ENCODE peak calls at places on chromosomes 12 and 14, in ten cellular contexts. R is esophagus muscularis mucosa, V is stomach, L is kidney epithelial cell, J is brain microvascular endothelial cell, P is fibroblast of pulmonary artery, M is uterus, F is SK-N-SH, S is lower lobe of right lung, Y is LNCaP clone FGC. Q is an unnamed sample.

GRCh38 chr14:33647385-33647786 is 303.5 kb downstream of the EGLN3 start:
- DNase-seq in V (no peak), Y (no peak), M (no peak), L (peak), F (no peak), R (no peak), P (peak), J (peak), S (no peak), Q (peak)

GRCh38 chr12:22172501-22172900 is 126.5 kb downstream of the CMAS start:
- DNase-seq in P (no peak), S (no peak), F (no peak), M (no peak), Y (no peak), J (no peak), R (no peak), V (no peak), L (no peak), Q (no peak)

GRCh38 chr12:127640181-127640886 is 626.6 kb upstream of the TMEM132C start:
- DNase-seq in F (no peak), Y (no peak), V (no peak), J (no peak), S (no peak), R (no peak), P (peak), L (no peak), M (no peak), Q (peak)

GRCh38 chr12:15819644-15820437 is 30.7 kb upstream of the EPS8 start:
- DNase-seq in M (no peak), Y (peak), J (no peak), F (no peak), P (no peak), L (no peak), R (no peak), V (no peak), S (no peak), Q (no peak)

GRCh38 chr12:116455540-116456306 is 103.5 kb upstream of the MAP1LC3B2 start:
- DNase-seq in M (peak), S (no peak), R (peak), P (peak), J (peak), L (peak), F (peak), Y (no peak), V (peak), Q (peak)

GRCh38 chr14:103740991-103741689 is 25.5 kb downstream of the ZFYVE21 start:
- DNase-seq in Y (no peak), R (no peak), L (no peak), S (no peak), J (peak), P (peak), V (no peak), F (no peak), M (no peak), Q (no peak)

GRCh38 chr12:117072736-117073475 is 26.3 kb downstream of the TESC start:
- DNase-seq in J (no peak), R (no peak), Y (no peak), S (no peak), P (no peak), V (no peak), L (no peak), M (no peak), F (no peak), Q (no peak)

GRCh38 chr12:76310110-76310509 is 38.1 kb downstream of the BBS10 start:
- DNase-seq in L (peak), V (no peak), F (no peak), Y (no peak), P (peak), J (peak), M (no peak), S (no peak), R (no peak), Q (no peak)

GRCh38 chr12:47758834-47759690 is at the start of gene RAPGEF3:
- DNase-seq in F (peak), V (peak), M (peak), S (peak), J (peak), R (peak), Y (no peak), L (no peak), P (peak), Q (no peak)

GRCh38 chr12:47388712-47389111 is 309.0 kb upstream of the AMIGO2 start:
- DNase-seq in S (no peak), P (no peak), J (no peak), M (no peak), R (no peak), L (no peak), V (no peak), F (no peak), Y (no peak), Q (no peak)

GRCh38 chr12:113138826-113139225 is 3.3 kb upstream of the RASAL1 start:
- DNase-seq in P (no peak), L (no peak), M (no peak), J (no peak), R (no peak), F (no peak), V (no peak), S (peak), Y (no peak), Q (no peak)

GRCh38 chr12:65868133-65868705 is 43.9 kb downstream of the HMGA2 start:
- DNase-seq in Y (no peak), M (no peak), F (no peak), L (no peak), R (no peak), S (no peak), J (peak), V (no peak), P (peak), Q (no peak)

GRCh38 chr14:87076146-87076545 is 916.8 kb downstream of the GALC start:
- DNase-seq in R (no peak), Y (no peak), M (no peak), P (no peak), F (no peak), J (no peak), L (no peak), V (no peak), S (no peak), Q (no peak)

GRCh38 chr14:100529561-100530031 is 57.6 kb downstream of the BEGAIN start:
- DNase-seq in V (peak), F (no peak), J (no peak), S (peak), R (peak), L (no peak), M (no peak), P (no peak), Y (no peak), Q (no peak)

GRCh38 chr12:79655036-79655435 is 35.7 kb downstream of the PAWR start:
- DNase-seq in Y (no peak), L (no peak), S (no peak), R (no peak), F (no peak), P (no peak), J (no peak), V (no peak), M (no peak), Q (no peak)

GRCh38 chr12:122909442-122910288 is 13.7 kb upstream of the VPS37B start:
- DNase-seq in J (no peak), S (no peak), V (no peak), L (no peak), M (no peak), R (no peak), Y (no peak), F (peak), P (no peak), Q (no peak)

GRCh38 chr12:7190268-7191055 is 976 bp downstream of the PEX5 start:
- DNase-seq in V (no peak), J (no peak), M (peak), F (no peak), P (peak), S (peak), L (no peak), Y (no peak), R (peak), Q (no peak)

GRCh38 chr14:23895480-23895879 is 58.1 kb upstream of the DHRS4 start:
- DNase-seq in L (no peak), V (no peak), Y (no peak), M (no peak), S (no peak), P (peak), F (peak), R (peak), J (no peak), Q (no peak)

GRCh38 chr12:121610239-121611149 is 15.8 kb upstream of the ORAI1 start:
- DNase-seq in M (peak), Y (peak), J (no peak), S (no peak), R (no peak), L (no peak), P (peak), F (no peak), V (no peak), Q (no peak)

GRCh38 chr14:24952851-24953666 is 96.9 kb downstream of the STXBP6 start:
- DNase-seq in P (no peak), M (no peak), S (no peak), J (no peak), Y (no peak), F (peak), V (no peak), R (no peak), L (no peak), Q (no peak)

GRCh38 chr12:32603858-32604257 is 75.2 kb upstream of the DNM1L start:
- DNase-seq in V (no peak), P (peak), Y (no peak), F (no peak), S (no peak), M (no peak), R (no peak), L (no peak), J (peak), Q (no peak)

GRCh38 chr14:68775614-68776126 is 17.2 kb downstream of the ZFP36L1 start:
- DNase-seq in F (no peak), M (peak), P (no peak), J (no peak), Y (no peak), L (no peak), V (peak), S (no peak), R (no peak), Q (no peak)

GRCh38 chr12:125878483-125878882 is 813.2 kb downstream of the AACS start:
- DNase-seq in Y (no peak), J (no peak), L (no peak), P (no peak), V (no peak), R (peak), S (no peak), F (no peak), M (no peak), Q (no peak)

GRCh38 chr12:49301759-49302158 is 6.8 kb downstream of the PRPH start:
- DNase-seq in P (no peak), F (no peak), J (no peak), L (no peak), V (no peak), S (no peak), M (no peak), Y (no peak), R (no peak), Q (no peak)

GRCh38 chr12:121580959-121581680 is at the start of gene KDM2B:
- DNase-seq in Y (no peak), F (peak), J (peak), R (no peak), L (no peak), P (peak), M (peak), V (peak), S (no peak), Q (no peak)

GRCh38 chr12:7068240-7068993 is 7.9 kb downstream of the C1S start:
- DNase-seq in Y (no peak), R (no peak), P (peak), F (no peak), J (peak), S (no peak), M (no peak), V (no peak), L (no peak), Q (no peak)

GRCh38 chr12:105860556-105861207 is 278.1 kb downstream of the NUAK1 start:
- DNase-seq in P (no peak), S (no peak), R (no peak), M (no peak), J (no peak), F (no peak), L (no peak), V (no peak), Y (peak), Q (no peak)

GRCh38 chr14:77022219-77022852 is 6.2 kb downstream of the IRF2BPL start:
- DNase-seq in P (no peak), L (no peak), R (no peak), Y (no peak), S (no peak), V (no peak), M (no peak), F (no peak), J (no peak), Q (no peak)

GRCh38 chr12:104886418-104887401 is 71.4 kb downstream of the SLC41A2 start:
- DNase-seq in M (no peak), Y (no peak), R (no peak), S (no peak), F (no peak), V (no peak), P (peak), J (peak), L (no peak), Q (no peak)

GRCh38 chr14:65906948-65907347 is 494.4 kb downstream of the FUT8 start:
- DNase-seq in L (no peak), P (no peak), M (no peak), V (no peak), F (no peak), Y (no peak), R (no peak), S (no peak), J (no peak), Q (no peak)

GRCh38 chr12:79885956-79886490 is 48.9 kb downstream of the PPP1R12A start:
- DNase-seq in V (no peak), M (no peak), R (no peak), P (peak), S (no peak), F (no peak), Y (no peak), L (no peak), J (no peak), Q (no peak)

GRCh38 chr14:72439707-72440106 is 454.2 kb downstream of the DPF3 start:
- DNase-seq in V (no peak), S (no peak), F (no peak), J (no peak), L (no peak), Y (no peak), M (no peak), P (no peak), R (no peak), Q (no peak)

GRCh38 chr12:19430988-19431387 is 8.3 kb upstream of the AEBP2 start:
- DNase-seq in S (no peak), R (no peak), V (no peak), M (no peak), L (no peak), Y (no peak), F (no peak), P (peak), J (peak), Q (no peak)

GRCh38 chr12:65856521-65856920 is 32.2 kb downstream of the HMGA2 start:
- DNase-seq in F (no peak), V (no peak), L (no peak), S (no peak), R (no peak), P (no peak), Y (no peak), J (no peak), M (no peak), Q (no peak)

GRCh38 chr14:100747021-100747586 is 20.4 kb downstream of the DLK1 start:
- DNase-seq in R (no peak), L (peak), V (no peak), S (peak), M (peak), P (peak), J (peak), F (no peak), Y (no peak), Q (peak)

GRCh38 chr12:81759215-81759991 is at the start of gene PPFIA2:
- DNase-seq in S (no peak), V (no peak), M (peak), Y (peak), L (no peak), P (peak), J (peak), F (peak), R (no peak), Q (no peak)

GRCh38 chr14:68986926-68987652 is 8.0 kb upstream of the ACTN1 start:
- DNase-seq in P (no peak), L (no peak), S (no peak), M (no peak), Y (no peak), F (no peak), V (no peak), J (no peak), R (no peak), Q (no peak)

GRCh38 chr12:132702640-132703039 is 8.0 kb upstream of the PGAM5 start:
- DNase-seq in F (no peak), M (no peak), S (no peak), V (no peak), J (no peak), P (no peak), Y (no peak), R (no peak), L (no peak), Q (no peak)
- TF ChIP-seq CTCF in F (no peak), M (no peak), S (no peak), V (no peak), J (no peak), P (no peak), Y (no peak), R (no peak), L (peak), Q (no peak)

DNA sequence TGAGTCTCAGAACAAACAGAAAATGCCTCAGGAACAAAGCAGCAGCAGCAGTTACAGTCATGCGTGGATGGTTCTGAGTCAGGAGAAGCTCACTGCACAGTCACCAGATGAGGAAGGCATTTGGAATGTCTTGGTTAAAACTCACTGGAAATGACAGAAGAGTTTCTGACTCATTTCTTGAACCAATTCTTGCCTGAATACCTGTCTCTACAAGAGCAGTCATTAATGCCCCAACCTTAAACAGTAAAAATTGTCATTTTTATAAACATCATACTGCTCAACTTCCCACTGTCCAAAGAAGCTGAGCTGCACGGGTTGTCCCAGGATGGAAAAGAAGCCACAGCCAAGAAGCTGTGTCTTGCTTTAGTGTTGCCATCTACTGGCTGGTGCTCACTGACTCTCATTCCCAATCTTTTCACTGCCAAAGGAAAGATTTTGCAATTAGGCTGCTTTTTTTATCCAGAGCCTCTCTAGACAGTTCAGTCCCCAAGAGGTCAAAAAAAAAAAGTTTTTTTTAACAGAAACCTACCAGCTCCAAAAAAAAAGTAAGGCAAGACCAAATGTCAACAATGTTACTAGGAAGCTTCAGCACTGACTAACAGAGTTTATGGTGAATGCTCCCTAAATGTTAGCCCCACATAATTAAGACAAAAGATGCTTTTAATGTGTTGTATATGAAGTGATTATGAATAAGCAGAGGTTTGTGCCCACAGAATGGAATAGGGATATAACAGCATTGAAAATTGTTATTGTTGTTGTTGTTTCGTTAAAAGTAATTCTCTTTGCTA is 40.4 kb downstream of the KICS2 start:
- DNase-seq in Y (peak), R (no peak), M (peak), J (peak), S (no peak), P (peak), L (peak), V (peak), F (peak), Q (peak)
- H3K4me3 ChIP-seq in Y (no peak), R (peak), M (no peak), J (no peak), S (no peak), P (peak), L (no peak), V (no peak), F (no peak), Q (peak)

DNA sequence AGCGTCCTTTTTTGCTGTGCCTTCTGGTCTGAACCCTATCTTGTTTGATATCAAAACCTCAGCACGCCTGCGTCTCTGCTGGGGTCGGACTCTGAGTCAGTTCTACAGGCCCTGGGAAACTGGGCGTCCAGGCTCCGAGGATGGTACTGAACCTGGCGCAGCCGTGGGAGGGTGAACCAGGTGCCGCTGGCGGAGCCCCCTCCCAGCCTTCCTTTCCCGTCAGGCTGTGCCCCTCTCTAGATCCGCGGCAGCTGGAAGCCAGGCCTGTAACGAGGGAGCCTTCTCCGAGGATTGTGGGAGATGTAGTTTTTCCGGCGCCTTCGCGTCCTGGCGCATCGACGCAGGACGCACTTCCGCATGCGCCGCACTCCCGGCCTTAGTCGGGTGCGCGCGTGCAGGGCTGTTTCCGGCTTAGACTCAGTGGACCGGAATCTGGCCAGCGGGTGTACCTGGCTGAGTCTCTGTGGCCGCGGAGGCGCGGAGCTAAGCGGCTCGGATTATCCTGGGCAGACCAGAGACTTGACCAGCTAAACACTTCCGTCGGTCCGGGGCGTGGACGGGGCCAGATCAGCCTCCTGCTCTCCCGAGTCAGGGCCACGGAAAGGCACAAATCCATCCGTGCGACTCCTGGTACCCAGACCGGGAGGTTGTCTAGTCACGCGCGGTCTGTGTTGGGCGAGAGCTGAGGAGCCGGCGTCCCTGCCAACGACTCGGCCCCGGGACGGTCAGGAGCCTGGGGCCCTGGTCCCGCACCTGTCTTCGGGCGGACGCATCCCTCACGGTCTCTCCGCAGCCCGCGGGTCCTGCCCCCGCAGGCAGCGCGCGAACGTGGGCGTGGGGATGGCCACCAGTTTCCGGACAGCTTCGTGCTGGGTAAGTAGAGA is at the start of gene ZNF26:
- DNase-seq in P (peak), J (peak), L (peak), F (peak), Y (peak), M (peak), V (peak), S (peak), R (peak), Q (peak)
- TF ChIP-seq CTCF in P (no peak), J (no peak), L (no peak), F (no peak), Y (no peak), M (no peak), V (no peak), S (no peak), R (no peak), Q (no peak)

GRCh38 chr14:32167907-32168306 is 33.9 kb upstream of the RNU6-7 start:
- DNase-seq in S (no peak), R (no peak), F (no peak), J (no peak), V (no peak), M (no peak), Y (no peak), L (peak), P (no peak), Q (no peak)

GRCh38 chr14:32171469-32171868 is 30.4 kb upstream of the RNU6-7 start:
- DNase-seq in F (no peak), J (no peak), L (no peak), S (no peak), R (no peak), M (no peak), P (no peak), Y (no peak), V (no peak), Q (no peak)

GRCh38 chr14:32166924-32167323 is 34.9 kb upstream of the RNU6-7 start:
- DNase-seq in M (no peak), F (no peak), S (no peak), J (no peak), Y (no peak), R (no peak), P (no peak), V (no peak), L (no peak), Q (no peak)

GRCh38 chr14:32166029-32166428 is 35.8 kb upstream of the RNU6-7 start:
- DNase-seq in Y (no peak), J (no peak), L (no peak), V (no peak), P (no peak), F (no peak), M (no peak), S (no peak), R (no peak), Q (no peak)
- H3K4me3 ChIP-seq in Y (no peak), J (no peak), L (no peak), V (no peak), P (no peak), F (no peak), M (no peak), S (no peak), R (no peak), Q (no peak)

Q was measured in AG04449.